ENCODE peak calls at places on chromosomes 6 and 20, in seven cellular contexts. F is NCI-H2081 treated with DMSO at 0.1 percent for 48 hours, Q is GM04503, Y is A172, I is HTR-8/SVneo, G is fibroblast of lung, D is left ventricle myocardium inferior. W is an unnamed sample.

GRCh38 chr20:31560900-31561598 is 44.0 kb upstream of the ID1 start:
- DNase-seq in Y (peak; percentile 99), D (no peak), Q (peak; percentile 92), F (no peak), G (peak; percentile 98), I (peak; percentile 86), W (peak; percentile 96)

GRCh38 chr20:38550274-38550673 is 30.7 kb upstream of the ADIG start:
- DNase-seq in Q (no peak), F (no peak), G (no peak), D (no peak), I (peak; percentile 26), Y (no peak), W (no peak)

GRCh38 chr6:45637611-45638257 is 260.0 kb upstream of the SUPT3H start:
- DNase-seq in Q (no peak), I (no peak), F (no peak), D (no peak), G (no peak), Y (no peak), W (no peak)

GRCh38 chr20:9081423-9081966 is 12.6 kb downstream of the PLCB4 start:
- DNase-seq in Y (no peak), G (no peak), I (no peak), Q (peak; percentile 56), D (no peak), F (no peak), W (peak; percentile 28)

GRCh38 chr6:33123732-33124524 is 48.1 kb downstream of the HLA-DPB1 start:
- DNase-seq in Y (peak; percentile 58), F (peak; percentile 8), Q (no peak), I (peak; percentile 37), D (no peak), G (peak; percentile 14), W (no peak)

GRCh38 chr20:38673731-38674177 is 50.5 kb upstream of the SLC32A1 start:
- DNase-seq in Q (no peak), Y (no peak), F (no peak), I (peak; percentile 53), D (no peak), G (peak; percentile 13), W (no peak)

GRCh38 chr20:50421356-50422340 is 88.5 kb upstream of the PTPN1 start:
- DNase-seq in Q (no peak), I (no peak), G (no peak), D (no peak), Y (no peak), F (no peak), W (no peak)

GRCh38 chr20:49712118-49712517 is 1.6 kb downstream of the B4GALT5 start:
- DNase-seq in F (no peak), Y (no peak), I (no peak), D (no peak), Q (no peak), G (peak; percentile 19), W (no peak)

GRCh38 chr6:30646450-30647038 is 389 bp upstream of the C6orf136 start:
- DNase-seq in I (no peak), Y (no peak), G (no peak), Q (no peak), D (peak; percentile 95), F (no peak), W (peak; percentile 54)

GRCh38 chr6:2839195-2839981 is 2.3 kb downstream of the SERPINB1 start:
- DNase-seq in G (peak; percentile 78), Y (peak; percentile 46), I (peak; percentile 28), Q (no peak), F (no peak), D (no peak), W (no peak)

GRCh38 chr20:54668271-54669053 is 193.1 kb downstream of the DOK5 start:
- DNase-seq in G (peak; percentile 1), Y (no peak), D (no peak), I (no peak), Q (no peak), F (no peak), W (no peak)

GRCh38 chr6:11067348-11067747 is 23.2 kb upstream of the ELOVL2 start:
- DNase-seq in I (no peak), G (no peak), F (no peak), D (no peak), Q (no peak), Y (no peak), W (no peak)

GRCh38 chr20:50611128-50611810 is 80.1 kb downstream of the RIPOR3 start:
- DNase-seq in Q (no peak), F (no peak), D (peak; percentile 39), I (no peak), Y (no peak), G (peak; percentile 30), W (no peak)

GRCh38 chr6:66103354-66103753 is 396.3 kb upstream of the EYS start:
- DNase-seq in F (no peak), Q (no peak), I (no peak), Y (peak; percentile 4), G (no peak), D (no peak), W (no peak)

GRCh38 chr6:18087396-18088165 is 34.9 kb downstream of the NHLRC1 start:
- DNase-seq in G (no peak), I (no peak), D (no peak), F (no peak), Y (no peak), Q (no peak), W (no peak)

GRCh38 chr6:36371231-36371630 is 16.2 kb downstream of the ETV7 start:
- DNase-seq in F (no peak), I (no peak), Q (no peak), G (no peak), D (no peak), Y (no peak), W (no peak)

GRCh38 chr20:45113865-45114264 is 1.1 kb downstream of the WFDC5 start:
- DNase-seq in G (no peak), D (no peak), I (no peak), Q (no peak), F (no peak), Y (no peak), W (no peak)

GRCh38 chr6:52417675-52418111 is 2.4 kb upstream of the EFHC1 start:
- DNase-seq in I (no peak), D (no peak), F (no peak), G (peak; percentile 90), Q (peak; percentile 61), Y (peak; percentile 82), W (peak; percentile 71)

GRCh38 chr20:63149531-63150207 is 66.3 kb downstream of the YTHDF1 start:
- DNase-seq in F (no peak), Y (no peak), I (no peak), D (no peak), Q (no peak), G (no peak), W (no peak)